ENCODE peak calls at places on chromosomes 4 and X, in six cellular contexts. P is HepG2, K is HCT116, J is A549, M is Panc1, F is GM23338. L is an unnamed sample.

GRCh38 chr4:163447481-163447880 is 26.1 kb downstream of the TKTL2 start:
- DNase-seq in P (no peak), K (no peak), J (no peak), M (no peak), F (no peak), L (no peak)

GRCh38 chr4:21347142-21347541 is 601.4 kb downstream of the KCNIP4 start:
- DNase-seq in P (no peak), K (no peak), J (no peak), M (no peak), F (no peak), L (no peak)

GRCh38 chrX:53445977-53446376 is 11.8 kb upstream of the HSD17B10 start:
- DNase-seq in P (peak), K (no peak), J (peak), M (no peak), F (peak), L (no peak)

GRCh38 chr4:150315691-150316090 is 237.4 kb downstream of the DCLK2 start:
- DNase-seq in P (no peak), K (no peak), J (no peak), M (no peak), F (no peak), L (no peak)

GRCh38 chrX:13283968-13284914 is 35.6 kb downstream of the ATXN3L start:
- DNase-seq in P (no peak), K (no peak), J (no peak), M (no peak), F (peak), L (no peak)

GRCh38 chr4:75142850-75143249 is 209.9 kb downstream of the PARM1 start:
- DNase-seq in P (no peak), K (no peak), J (no peak), M (no peak), F (no peak), L (no peak)

GRCh38 chrX:72349190-72349589 is 43.5 kb upstream of the CITED1 start:
- DNase-seq in P (no peak), K (no peak), J (no peak), M (no peak), F (no peak), L (no peak)

GRCh38 chr4:3869661-3870566 is 103.7 kb downstream of the ADRA2C start:
- DNase-seq in P (no peak), K (no peak), J (no peak), M (no peak), F (no peak), L (no peak)

GRCh38 chr4:133081246-133081645 is 67.8 kb upstream of the PCDH10 start:
- DNase-seq in P (peak), K (peak), J (no peak), M (no peak), F (peak), L (no peak)

GRCh38 chr4:10075158-10075863 is 41.3 kb downstream of the WDR1 start:
- DNase-seq in P (no peak), K (no peak), J (no peak), M (no peak), F (no peak), L (no peak)

GRCh38 chr4:74311696-74312313 is 3.5 kb downstream of the EPGN start:
- DNase-seq in P (peak), K (peak), J (peak), M (peak), F (peak), L (peak)

GRCh38 chr4:38760915-38761314 is 21.9 kb downstream of the TLR10 start:
- DNase-seq in P (no peak), K (no peak), J (no peak), M (no peak), F (no peak), L (no peak)

GRCh38 chr4:15894923-15895411 is 43.6 kb downstream of the FGFBP1 start:
- DNase-seq in P (no peak), K (no peak), J (peak), M (no peak), F (no peak), L (no peak)

GRCh38 chr4:97952763-97953162 is 190.5 kb downstream of the STPG2 start:
- DNase-seq in P (no peak), K (no peak), J (no peak), M (no peak), F (no peak), L (no peak)

GRCh38 chr4:182227611-182228010 is 15.6 kb upstream of the TENM3 start:
- DNase-seq in P (no peak), K (no peak), J (no peak), M (no peak), F (no peak), L (no peak)

DNA sequence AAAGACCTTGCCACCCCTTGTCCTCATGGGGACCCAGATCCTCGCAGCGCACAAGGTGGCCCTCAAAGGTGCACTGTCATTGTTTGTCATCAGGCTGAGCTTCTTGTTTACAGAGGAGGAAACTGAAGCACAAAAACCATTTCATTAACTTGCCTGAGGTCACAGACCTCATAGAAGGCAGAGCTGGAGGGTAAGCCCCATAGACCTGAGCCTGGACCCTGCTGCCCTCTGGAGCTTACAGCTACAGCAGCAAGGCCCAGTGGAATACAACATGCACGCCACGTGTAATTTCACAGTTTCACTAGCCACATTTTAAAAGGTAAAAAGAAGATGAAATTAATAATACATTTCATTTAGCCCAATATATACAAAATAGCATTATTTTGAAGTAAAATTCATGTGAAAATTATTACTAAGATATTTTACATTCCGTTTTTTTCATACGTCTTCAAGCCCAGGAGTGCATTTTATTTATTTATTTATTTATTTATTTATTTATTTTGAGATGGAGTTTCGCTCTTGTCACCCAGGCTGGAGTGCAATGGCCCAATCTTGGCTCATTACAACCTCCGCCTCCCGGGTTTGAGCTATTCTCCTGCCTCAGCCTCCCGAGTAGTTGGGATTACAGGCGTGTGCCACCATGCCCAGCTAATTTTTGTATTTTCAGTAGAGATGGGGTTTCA is 8.8 kb downstream of the JAKMIP1 start:
- DNase-seq in P (peak), K (no peak), J (no peak), M (no peak), F (no peak), L (no peak)
- TF ChIP-seq REST in P (no peak), K (no peak), J (no peak), M (no peak), F (no peak), L (no peak)

DNA sequence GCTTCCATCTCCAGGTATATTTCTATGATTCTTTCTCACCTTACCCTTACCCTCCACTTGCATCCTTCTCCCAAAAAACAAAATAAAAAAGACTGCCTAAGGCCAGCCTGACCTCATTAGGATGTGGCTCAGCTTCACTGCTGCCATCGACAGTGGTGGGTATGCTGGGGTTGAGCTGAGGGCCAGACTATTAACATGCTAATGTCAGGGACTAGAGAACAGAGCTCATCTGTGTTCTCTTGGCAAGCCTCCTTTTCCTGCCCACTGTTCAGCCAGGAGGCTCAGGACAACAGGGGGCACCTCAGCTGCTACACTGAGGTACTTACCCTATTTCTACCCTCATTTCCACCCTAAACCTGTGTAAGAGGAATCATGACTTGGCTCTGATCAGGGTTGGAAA is 59.3 kb downstream of the MSN start:
- DNase-seq in P (no peak), K (no peak), J (no peak), M (no peak), F (peak), L (no peak)
- TF ChIP-seq REST in P (no peak), K (no peak), J (no peak), M (no peak), F (no peak), L (no peak)

GRCh38 chr4:121789470-121789869 is 11.7 kb upstream of the EXOSC9 start:
- DNase-seq in P (no peak), K (no peak), J (no peak), M (no peak), F (no peak), L (no peak)
- TF ChIP-seq REST in P (no peak), K (no peak), J (no peak), M (no peak), F (no peak), L (no peak)

GRCh38 chr4:137909910-137910309 is 332.2 kb downstream of the SLC7A11 start:
- DNase-seq in P (no peak), K (no peak), J (no peak), M (no peak), F (peak), L (no peak)
- TF ChIP-seq REST in P (no peak), K (no peak), J (no peak), M (no peak), F (no peak), L (no peak)

DNA sequence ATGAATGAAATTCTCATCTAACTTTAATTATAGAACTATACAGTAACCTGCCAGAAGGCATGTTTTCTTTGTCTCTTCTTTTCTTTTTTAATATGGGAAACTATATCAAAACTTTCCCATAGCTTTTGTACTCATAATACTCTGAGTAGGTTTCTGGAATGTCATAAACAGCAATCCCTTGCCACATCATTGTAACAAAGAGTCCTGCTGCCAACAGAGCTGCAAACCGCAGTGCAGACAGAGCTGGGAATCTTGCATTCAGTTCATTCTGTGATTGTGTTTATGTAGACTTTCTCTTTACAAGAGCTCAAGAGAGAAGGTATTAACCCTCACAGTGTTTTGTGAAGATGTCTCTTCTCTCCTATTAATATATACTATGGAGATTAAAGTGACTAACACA is 304.4 kb upstream of the SLIT2 start:
- DNase-seq in P (no peak), K (no peak), J (no peak), M (no peak), F (no peak), L (no peak)
- TF ChIP-seq REST in P (no peak), K (no peak), J (no peak), M (no peak), F (no peak), L (no peak)

DNA sequence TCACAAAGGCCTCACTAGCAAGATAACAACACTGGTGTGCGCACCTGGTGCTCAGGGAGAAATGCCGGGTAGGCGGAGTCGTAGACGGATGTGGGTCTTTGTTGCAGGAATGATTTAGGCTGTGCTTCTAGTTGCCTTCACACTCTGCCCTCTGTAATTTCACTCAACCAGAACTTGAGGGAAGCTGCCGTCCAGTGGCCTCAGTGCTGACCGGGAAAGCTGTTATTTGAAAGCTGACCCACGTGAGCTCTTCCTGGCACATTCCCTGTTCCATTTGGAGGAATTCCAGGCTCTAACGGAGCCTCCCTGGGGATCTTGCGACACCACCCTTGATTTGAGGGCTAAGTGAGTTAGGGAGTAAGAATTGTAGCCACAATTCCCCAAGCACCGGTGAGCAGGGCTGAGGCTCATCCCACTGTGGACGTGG is 15.9 kb downstream of the SH3TC1 start:
- DNase-seq in P (no peak), K (no peak), J (no peak), M (no peak), F (no peak), L (no peak)
- TF ChIP-seq REST in P (no peak), K (no peak), J (no peak), M (no peak), F (no peak), L (no peak)

GRCh38 chrX:9635805-9636204 is 129.8 kb downstream of the GPR143 start:
- DNase-seq in P (no peak), K (no peak), J (no peak), M (no peak), F (no peak), L (no peak)

GRCh38 chrX:9643807-9644206 is 121.8 kb downstream of the GPR143 start:
- DNase-seq in P (no peak), K (no peak), J (no peak), M (no peak), F (no peak), L (no peak)

GRCh38 chrX:9635368-9635767 is 130.3 kb downstream of the GPR143 start:
- DNase-seq in P (no peak), K (no peak), J (no peak), M (no peak), F (no peak), L (no peak)

GRCh38 chrX:9642270-9642995 is 123.2 kb downstream of the GPR143 start:
- DNase-seq in P (no peak), K (no peak), J (no peak), M (no peak), F (no peak), L (no peak)

GRCh38 chrX:9638871-9639270 is 126.8 kb downstream of the GPR143 start:
- DNase-seq in P (no peak), K (no peak), J (no peak), M (no peak), F (no peak), L (no peak)
- TF ChIP-seq REST in P (no peak), K (no peak), J (no peak), M (no peak), F (no peak), L (no peak)

L was measured in HL-60.